ENCODE peak calls at places on chromosomes 1 and 21, in five cellular contexts. One of them, this sample, is unnamed. For H3K9me3, the result is how much of the 10 kb centered on the place peaks cover.

GRCh38 chr21:38083534-38083933 is 167.3 kb upstream of the KCNJ6 start:
- DNase-seq in PC-3: no peak
- DNase-seq in IMR-90: no peak
- DNase-seq in fibroblast of lung: no peak
- DNase-seq in K562: no peak
- DNase-seq in this sample: no peak

GRCh38 chr1:31957701-31958674 is 19.8 kb upstream of the PTP4A2 start:
- DNase-seq in PC-3: no peak
- DNase-seq in IMR-90: no peak
- DNase-seq in fibroblast of lung: no peak
- DNase-seq in K562: peak
- DNase-seq in this sample: no peak

GRCh38 chr1:8939362-8939995 is 6.2 kb upstream of the CA6 start:
- DNase-seq in PC-3: peak
- DNase-seq in IMR-90: peak
- DNase-seq in fibroblast of lung: peak
- DNase-seq in K562: no peak
- DNase-seq in this sample: peak

GRCh38 chr21:38679531-38679930 is 126.2 kb upstream of the ETS2 start:
- DNase-seq in PC-3: peak
- DNase-seq in IMR-90: peak
- DNase-seq in fibroblast of lung: peak
- DNase-seq in K562: no peak
- DNase-seq in this sample: peak

GRCh38 chr1:68358439-68358838 is 91.3 kb downstream of the RPE65 start:
- DNase-seq in PC-3: no peak
- DNase-seq in IMR-90: peak
- DNase-seq in fibroblast of lung: peak
- DNase-seq in K562: no peak
- DNase-seq in this sample: peak

GRCh38 chr1:16398371-16398953 is 31.4 kb downstream of the SZRD1 start:
- DNase-seq in PC-3: no peak
- DNase-seq in IMR-90: no peak
- DNase-seq in fibroblast of lung: no peak
- DNase-seq in K562: no peak
- DNase-seq in this sample: no peak

GRCh38 chr1:85569122-85569521 is 11.4 kb upstream of the CCN1 start:
- DNase-seq in PC-3: peak
- DNase-seq in IMR-90: peak
- DNase-seq in fibroblast of lung: peak
- DNase-seq in K562: no peak
- DNase-seq in this sample: peak

GRCh38 chr1:107535091-107535490 is 394.3 kb downstream of the NTNG1 start:
- DNase-seq in PC-3: no peak
- DNase-seq in IMR-90: no peak
- DNase-seq in fibroblast of lung: no peak
- DNase-seq in K562: no peak
- DNase-seq in this sample: no peak

GRCh38 chr1:8363764-8364301 is 45.9 kb downstream of the SLC45A1 start:
- DNase-seq in PC-3: no peak
- DNase-seq in IMR-90: no peak
- DNase-seq in fibroblast of lung: no peak
- DNase-seq in K562: no peak
- DNase-seq in this sample: no peak

GRCh38 chr1:6625579-6626149 is 996 bp downstream of the THAP3 start:
- DNase-seq in PC-3: peak
- DNase-seq in IMR-90: peak
- DNase-seq in fibroblast of lung: peak
- DNase-seq in K562: no peak
- DNase-seq in this sample: peak

GRCh38 chr1:112744019-112744578 is 29.0 kb upstream of the PPM1J start:
- DNase-seq in PC-3: no peak
- DNase-seq in IMR-90: peak
- DNase-seq in fibroblast of lung: peak
- DNase-seq in K562: no peak
- DNase-seq in this sample: peak

GRCh38 chr1:36755313-36756230 is 272.9 kb upstream of the CSF3R start:
- DNase-seq in PC-3: no peak
- DNase-seq in IMR-90: no peak
- DNase-seq in fibroblast of lung: no peak
- DNase-seq in K562: no peak
- DNase-seq in this sample: no peak

GRCh38 chr1:20528221-20528620 is 20.3 kb upstream of the MUL1 start:
- DNase-seq in PC-3: no peak
- DNase-seq in IMR-90: no peak
- DNase-seq in fibroblast of lung: no peak
- DNase-seq in K562: no peak
- DNase-seq in this sample: no peak

GRCh38 chr1:7566417-7567375 is 204.4 kb upstream of the VAMP3 start:
- DNase-seq in PC-3: no peak
- DNase-seq in IMR-90: no peak
- DNase-seq in fibroblast of lung: no peak
- DNase-seq in K562: no peak
- DNase-seq in this sample: no peak

GRCh38 chr1:155648207-155649147 is 38.5 kb downstream of the MSTO1 start:
- DNase-seq in PC-3: peak
- DNase-seq in IMR-90: peak
- DNase-seq in fibroblast of lung: peak
- DNase-seq in K562: no peak
- DNase-seq in this sample: peak

GRCh38 chr1:230112131-230112701 is 45.2 kb downstream of the GALNT2 start:
- DNase-seq in PC-3: no peak
- DNase-seq in IMR-90: peak
- DNase-seq in fibroblast of lung: no peak
- DNase-seq in K562: no peak
- DNase-seq in this sample: no peak

GRCh38 chr1:22780696-22781095 is 70.1 kb downstream of the EPHB2 start:
- DNase-seq in PC-3: peak
- DNase-seq in IMR-90: peak
- DNase-seq in fibroblast of lung: no peak
- DNase-seq in K562: peak
- DNase-seq in this sample: no peak

GRCh38 chr21:44294391-44295162 is 5.3 kb upstream of the PFKL start:
- DNase-seq in PC-3: no peak
- DNase-seq in IMR-90: peak
- DNase-seq in fibroblast of lung: no peak
- DNase-seq in K562: no peak
- DNase-seq in this sample: no peak

GRCh38 chr21:46156678-46157077 is 1.3 kb upstream of the FTCD start:
- DNase-seq in PC-3: no peak
- DNase-seq in IMR-90: no peak
- DNase-seq in fibroblast of lung: no peak
- DNase-seq in K562: no peak
- DNase-seq in this sample: no peak

GRCh38 chr1:38045431-38046332 is 911 bp downstream of the POU3F1 start:
- DNase-seq in PC-3: no peak
- DNase-seq in IMR-90: no peak
- DNase-seq in fibroblast of lung: no peak
- DNase-seq in K562: no peak
- DNase-seq in this sample: peak
- H3K9ac ChIP-seq in PC-3: no peak
- H3K9ac ChIP-seq in IMR-90: no peak
- H3K9ac ChIP-seq in fibroblast of lung: no peak
- H3K9ac ChIP-seq in K562: peak
- H3K9ac ChIP-seq in this sample: no peak

DNA sequence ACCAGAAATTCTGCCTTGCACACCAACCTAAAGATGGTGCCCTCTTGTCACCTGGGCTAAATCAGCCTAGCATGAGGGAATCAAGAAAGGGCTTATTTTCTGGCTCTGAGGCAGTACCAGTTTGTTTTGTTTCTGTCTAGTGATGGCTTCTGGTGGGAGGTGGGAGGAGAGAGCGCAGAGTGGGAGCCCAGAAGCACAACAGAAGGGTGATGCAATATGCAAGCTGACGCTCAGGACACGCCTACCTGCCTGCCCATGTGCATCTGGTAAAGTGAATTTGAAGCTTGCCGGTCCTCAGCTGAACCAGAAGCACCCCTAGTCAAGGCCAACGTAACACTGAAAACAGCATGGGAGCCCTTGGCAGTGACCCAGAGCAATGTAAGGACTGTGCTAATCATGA is 138.4 kb upstream of the TIAM1 start:
- DNase-seq in PC-3: no peak
- DNase-seq in IMR-90: no peak
- DNase-seq in fibroblast of lung: no peak
- DNase-seq in K562: no peak
- DNase-seq in this sample: no peak
- H3K9me3 ChIP-seq in PC-3: under half
- H3K9me3 ChIP-seq in IMR-90: under half
- H3K9me3 ChIP-seq in fibroblast of lung: under half
- H3K9me3 ChIP-seq in K562: under half
- H3K9me3 ChIP-seq in this sample: under half

DNA sequence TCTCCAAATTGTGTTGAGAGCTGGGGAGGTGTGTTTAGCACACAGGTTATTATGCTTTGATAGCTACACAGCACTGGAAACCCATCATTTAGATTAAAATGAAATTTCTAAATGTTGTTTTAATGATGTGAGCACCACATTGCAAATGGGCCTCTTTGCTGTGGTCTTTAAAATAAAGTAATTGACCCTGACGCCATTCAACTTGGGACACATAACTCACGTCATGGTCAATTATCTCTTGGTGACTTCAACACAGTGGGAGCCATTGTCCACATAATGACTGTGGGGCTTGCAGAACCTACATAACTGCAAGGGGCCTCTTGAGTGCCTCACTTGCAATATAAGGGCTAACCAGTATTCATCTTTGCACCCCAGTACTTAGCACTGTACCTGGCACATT is 280.4 kb downstream of the HLX start:
- DNase-seq in PC-3: no peak
- DNase-seq in IMR-90: no peak
- DNase-seq in fibroblast of lung: no peak
- DNase-seq in K562: no peak
- DNase-seq in this sample: no peak
- H3K4me3 ChIP-seq in PC-3: no peak
- H3K4me3 ChIP-seq in IMR-90: no peak
- H3K4me3 ChIP-seq in fibroblast of lung: no peak
- H3K4me3 ChIP-seq in K562: no peak
- H3K4me3 ChIP-seq in this sample: no peak

DNA sequence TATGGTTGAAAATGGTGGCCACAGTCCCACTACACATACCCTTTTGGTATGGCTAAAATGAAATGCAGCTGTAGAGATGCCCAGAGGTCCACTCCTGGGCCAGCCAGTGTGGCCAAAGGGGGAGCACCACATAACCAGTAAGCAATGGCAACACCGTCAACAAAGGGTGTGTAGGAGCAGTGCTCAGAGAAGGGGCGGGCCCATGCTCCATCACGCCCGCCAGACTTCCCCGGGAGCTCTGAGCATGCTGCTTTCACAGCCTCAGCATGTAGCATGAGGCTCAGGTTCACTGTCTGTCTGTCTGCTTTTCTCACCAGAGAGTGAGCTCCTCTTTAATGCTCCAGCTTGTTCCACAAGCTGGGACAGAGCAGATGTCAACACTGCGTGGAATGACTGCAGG is 537.6 kb downstream of the MATN1 start:
- DNase-seq in PC-3: no peak
- DNase-seq in IMR-90: no peak
- DNase-seq in fibroblast of lung: no peak
- DNase-seq in K562: peak
- DNase-seq in this sample: no peak
- H3K9ac ChIP-seq in PC-3: no peak
- H3K9ac ChIP-seq in IMR-90: no peak
- H3K9ac ChIP-seq in fibroblast of lung: no peak
- H3K9ac ChIP-seq in K562: no peak
- H3K9ac ChIP-seq in this sample: no peak

GRCh38 chr1:225179686-225180085 is 248.2 kb downstream of the LBR start:
- DNase-seq in PC-3: no peak
- DNase-seq in IMR-90: no peak
- DNase-seq in fibroblast of lung: no peak
- DNase-seq in K562: no peak
- DNase-seq in this sample: no peak
- H3K9me3 ChIP-seq in PC-3: under half
- H3K9me3 ChIP-seq in IMR-90: under half
- H3K9me3 ChIP-seq in fibroblast of lung: under half
- H3K9me3 ChIP-seq in K562: under half
- H3K9me3 ChIP-seq in this sample: under half

DNA sequence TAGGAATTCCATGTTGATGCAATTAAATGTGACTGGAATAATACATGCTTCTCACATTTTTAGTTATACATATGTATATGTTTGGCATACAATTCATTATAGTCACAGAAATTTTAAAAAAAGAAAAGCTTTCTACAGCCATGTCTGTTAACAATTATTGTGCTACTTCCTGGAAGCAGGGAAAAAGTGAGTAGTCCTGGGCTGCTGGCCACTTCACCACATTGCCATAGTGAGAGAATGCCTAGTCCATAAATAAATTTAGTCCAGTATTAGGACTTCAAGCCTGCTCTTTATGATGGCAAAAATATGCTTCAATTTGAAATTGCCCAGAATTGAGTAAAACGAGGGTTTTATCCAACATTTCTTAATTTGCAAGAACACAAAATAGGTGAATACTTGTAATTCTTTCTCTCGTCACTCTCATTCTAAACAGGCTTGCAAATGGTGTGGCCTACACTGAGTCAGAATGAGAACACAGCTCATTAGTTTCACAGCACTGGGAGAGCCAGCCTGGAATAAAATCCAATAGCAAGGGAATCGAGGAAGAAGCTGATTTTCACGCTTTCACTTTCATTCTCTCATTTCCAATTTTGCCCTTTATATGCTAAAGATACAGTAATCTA is 537.6 kb downstream of the LTN1 start:
- DNase-seq in PC-3: no peak
- DNase-seq in IMR-90: peak
- DNase-seq in fibroblast of lung: peak
- DNase-seq in K562: no peak
- DNase-seq in this sample: peak
- H3K4me3 ChIP-seq in PC-3: no peak
- H3K4me3 ChIP-seq in IMR-90: no peak
- H3K4me3 ChIP-seq in fibroblast of lung: peak
- H3K4me3 ChIP-seq in K562: no peak
- H3K4me3 ChIP-seq in this sample: peak

GRCh38 chr1:226001088-226001487 is 1.9 kb upstream of the SDE2 start:
- DNase-seq in PC-3: no peak
- DNase-seq in IMR-90: no peak
- DNase-seq in fibroblast of lung: no peak
- DNase-seq in K562: no peak
- DNase-seq in this sample: no peak

GRCh38 chr1:225996946-225997545 is 2.1 kb downstream of the SDE2 start:
- DNase-seq in PC-3: no peak
- DNase-seq in IMR-90: peak
- DNase-seq in fibroblast of lung: peak
- DNase-seq in K562: no peak
- DNase-seq in this sample: no peak

GRCh38 chr1:225998560-225999226 is 450 bp downstream of the SDE2 start:
- DNase-seq in PC-3: peak
- DNase-seq in IMR-90: peak
- DNase-seq in fibroblast of lung: peak
- DNase-seq in K562: peak
- DNase-seq in this sample: peak

GRCh38 chr1:225999912-226000337 is 782 bp upstream of the SDE2 start:
- DNase-seq in PC-3: no peak
- DNase-seq in IMR-90: peak
- DNase-seq in fibroblast of lung: no peak
- DNase-seq in K562: no peak
- DNase-seq in this sample: no peak

GRCh38 chr1:225999227-225999911 is at the start of gene SDE2:
- DNase-seq in PC-3: peak
- DNase-seq in IMR-90: peak
- DNase-seq in fibroblast of lung: peak
- DNase-seq in K562: peak
- DNase-seq in this sample: peak
- H3K9ac ChIP-seq in PC-3: peak
- H3K9ac ChIP-seq in IMR-90: peak
- H3K9ac ChIP-seq in fibroblast of lung: peak
- H3K9ac ChIP-seq in K562: peak
- H3K9ac ChIP-seq in this sample: peak

This sample was measured in adipocyte.